ENCODE peak calls at places on chromosomes 4 and X, in ten cellular contexts. X is ovary, M is sigmoid colon, W is HCT116, L is K562, O is uterus, T is endothelial cell of umbilical vein, C is spleen, Y is suprapubic skin, P is esophagus squamous epithelium. R is an unnamed sample. For H3K4me1, the result is how much of the 10 kb centered on the place peaks cover.

GRCh38 chr4:114383721-114384120 is 214.9 kb upstream of the UGT8 start:
- DNase-seq in Y (no peak), L (no peak), T (peak), C (no peak), W (peak), P (no peak), M (no peak), O (no peak), X (no peak), R (no peak)

GRCh38 chr4:137961051-137961438 is 281.1 kb downstream of the SLC7A11 start:
- DNase-seq in T (no peak), C (no peak), Y (peak), O (no peak), W (no peak), X (no peak), M (no peak), L (no peak), P (no peak), R (peak)

GRCh38 chr4:188455353-188455752 is 316.1 kb downstream of the TRIML1 start:
- DNase-seq in P (no peak), O (no peak), W (no peak), X (no peak), C (no peak), L (no peak), M (no peak), Y (no peak), T (no peak), R (no peak)

GRCh38 chrX:10135561-10136399 is 21.0 kb upstream of the CLCN4 start:
- DNase-seq in P (no peak), C (no peak), L (no peak), T (no peak), X (no peak), M (no peak), Y (no peak), W (no peak), O (no peak), R (no peak)

GRCh38 chr4:122329876-122330595 is 48.8 kb upstream of the ADAD1 start:
- DNase-seq in L (no peak), W (no peak), T (no peak), P (no peak), Y (no peak), O (no peak), M (no peak), X (no peak), C (no peak), R (no peak)

GRCh38 chrX:74023203-74023602 is 280.8 kb upstream of the ZCCHC13 start:
- DNase-seq in C (no peak), P (no peak), T (no peak), W (no peak), X (no peak), Y (no peak), M (no peak), L (no peak), O (no peak), R (no peak)

GRCh38 chr4:152255437-152255836 is 280.5 kb downstream of the FBXW7 start:
- DNase-seq in W (peak), P (no peak), Y (no peak), O (no peak), M (no peak), X (no peak), T (peak), C (no peak), L (no peak), R (no peak)

GRCh38 chr4:125266901-125267601 is 47.7 kb upstream of the FAT4 start:
- DNase-seq in Y (no peak), P (no peak), W (no peak), M (no peak), O (no peak), C (no peak), T (no peak), L (no peak), X (no peak), R (no peak)

GRCh38 chr4:22343606-22344005 is 172.3 kb downstream of the ADGRA3 start:
- DNase-seq in X (no peak), C (no peak), P (no peak), L (no peak), M (no peak), T (no peak), W (no peak), Y (no peak), O (no peak), R (no peak)

GRCh38 chr4:109599046-109599652 is 39.1 kb downstream of the MCUB start:
- DNase-seq in C (no peak), Y (no peak), O (no peak), T (no peak), M (no peak), P (no peak), L (no peak), X (no peak), W (no peak), R (no peak)

GRCh38 chr4:183173580-183174526 is 74.8 kb downstream of the WWC2 start:
- DNase-seq in M (no peak), X (no peak), T (peak), Y (no peak), P (no peak), W (no peak), L (no peak), C (no peak), O (no peak), R (no peak)

GRCh38 chr4:183171484-183172267 is 72.6 kb downstream of the WWC2 start:
- DNase-seq in P (no peak), C (no peak), L (no peak), W (no peak), Y (no peak), O (no peak), M (no peak), X (no peak), T (peak), R (no peak)

GRCh38 chr4:183175631-183176232 is 76.7 kb downstream of the WWC2 start:
- DNase-seq in X (no peak), T (peak), W (no peak), P (no peak), Y (no peak), L (no peak), O (no peak), M (no peak), C (no peak), R (no peak)

GRCh38 chr4:183170894-183171293 is 71.8 kb downstream of the WWC2 start:
- DNase-seq in Y (no peak), C (no peak), P (no peak), L (no peak), X (no peak), M (no peak), W (no peak), T (no peak), O (no peak), R (no peak)

DNA sequence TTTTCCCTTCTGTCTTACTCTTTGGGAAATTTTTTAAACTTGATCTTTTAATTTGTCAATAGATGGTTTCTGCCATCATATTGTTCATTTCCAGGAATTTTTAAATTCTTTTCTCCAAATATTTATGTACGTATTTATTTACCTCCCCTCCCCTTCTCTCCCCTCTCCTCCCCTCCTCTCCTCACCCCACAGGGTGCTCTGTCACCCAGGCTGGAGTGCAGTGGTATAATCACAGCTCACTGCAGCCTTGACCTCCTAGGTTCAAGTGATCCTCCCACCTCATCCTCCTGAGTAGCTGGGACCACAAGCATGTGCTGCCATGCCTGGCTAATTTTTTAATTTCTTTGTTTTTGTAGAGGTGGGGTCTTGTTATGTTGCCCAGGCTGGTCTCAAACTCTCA is 73.8 kb downstream of the WWC2 start:
- DNase-seq in Y (no peak), C (no peak), X (no peak), O (no peak), L (no peak), M (no peak), T (no peak), P (no peak), W (no peak), R (no peak)
- H3K4me1 ChIP-seq in Y (under half), C (under half), X (under half), O (under half), L (under half), M (under half), T (under half), P (under half), W (under half), R (under half)

GRCh38 chr4:15995826-15996225 is 32.9 kb upstream of the FGFBP2 start:
- DNase-seq in Y (no peak), L (no peak), C (no peak), O (no peak), W (no peak), X (no peak), M (no peak), T (no peak), P (no peak), R (no peak)
- TF ChIP-seq POLR2A in Y (no peak), L (no peak), C (no peak), O (no peak), W (no peak), X (no peak), M (no peak), T (no peak), P (no peak), R (no peak)

DNA sequence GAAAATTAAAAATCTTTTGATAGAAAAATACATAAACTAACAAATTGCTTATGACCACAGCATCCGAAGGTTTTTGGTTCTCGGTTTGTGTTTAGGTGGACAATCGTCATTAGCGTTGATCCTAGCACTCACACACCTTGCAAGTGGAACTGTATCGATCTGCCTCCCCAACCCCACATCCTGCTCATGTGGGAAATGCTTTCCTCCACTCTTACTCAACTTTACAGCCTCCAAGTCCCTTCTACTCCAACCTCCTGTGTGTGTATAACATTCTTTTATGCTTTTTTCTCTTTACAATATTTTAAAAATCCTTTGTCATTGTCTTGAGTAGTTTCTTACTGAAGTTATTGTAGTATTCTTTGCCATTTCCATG is 15.6 kb upstream of the TMEM131L start:
- DNase-seq in Y (no peak), X (no peak), T (no peak), C (no peak), W (no peak), M (no peak), P (no peak), L (no peak), O (no peak), R (no peak)
- H3K4me1 ChIP-seq in Y (under half), X (under half), T (under half), C (under half), W (under half), M (under half), P (under half), L (under half), O (under half), R (under half)

DNA sequence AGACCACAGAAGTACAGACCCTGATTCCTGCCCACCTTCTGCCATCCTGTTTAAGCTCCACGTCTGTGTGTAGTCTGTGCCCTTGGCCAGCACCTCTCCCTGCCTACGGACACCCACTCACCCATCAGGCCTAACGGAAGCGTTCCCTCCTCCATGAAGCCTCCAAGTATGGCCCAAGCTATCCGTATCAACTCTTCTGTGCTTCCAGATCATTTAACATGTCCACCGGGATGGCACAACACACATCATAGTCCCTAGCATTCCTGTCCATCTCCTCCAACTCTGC is 11.7 kb downstream of the WDR1 start:
- DNase-seq in T (no peak), L (no peak), P (no peak), Y (no peak), C (no peak), M (no peak), X (no peak), W (no peak), O (no peak), R (no peak)
- TF ChIP-seq POLR2A in T (no peak), L (no peak), P (no peak), Y (no peak), C (no peak), M (no peak), X (no peak), W (no peak), O (no peak), R (no peak)

GRCh38 chrX:19793471-19793870 is 93.9 kb downstream of the SH3KBP1 start:
- DNase-seq in Y (no peak), X (no peak), P (no peak), O (no peak), M (no peak), C (no peak), W (no peak), T (no peak), L (no peak), R (no peak)
- H3K4me1 ChIP-seq in Y (under half), X (under half), P (under half), O (under half), M (under half), C (under half), W (under half), T (under half), L (under half), R (under half)

GRCh38 chr4:107453231-107453630 is 266.8 kb downstream of the PAPSS1 start:
- DNase-seq in T (peak), W (no peak), O (no peak), C (no peak), M (no peak), P (no peak), Y (no peak), L (no peak), X (no peak), R (no peak)
- TF ChIP-seq POLR2A in T (no peak), W (no peak), O (no peak), C (no peak), M (no peak), P (no peak), Y (no peak), L (no peak), X (no peak), R (no peak)

GRCh38 chr4:184536070-184536880 is 61.9 kb upstream of the IRF2 start:
- DNase-seq in L (no peak), Y (no peak), P (no peak), O (no peak), W (no peak), X (no peak), M (no peak), C (no peak), T (no peak), R (no peak)

GRCh38 chr4:184537269-184538022 is 63.1 kb upstream of the IRF2 start:
- DNase-seq in W (peak), X (peak), M (peak), T (peak), Y (peak), C (peak), O (peak), P (peak), L (peak), R (peak)

GRCh38 chr4:184536881-184537248 is 62.5 kb upstream of the IRF2 start:
- DNase-seq in T (no peak), W (no peak), O (no peak), L (peak), X (no peak), M (no peak), P (no peak), Y (no peak), C (no peak), R (no peak)

GRCh38 chr4:184538023-184538599 is 63.8 kb upstream of the IRF2 start:
- DNase-seq in W (peak), X (peak), Y (peak), T (peak), C (peak), M (peak), P (peak), O (peak), L (peak), R (peak)

DNA sequence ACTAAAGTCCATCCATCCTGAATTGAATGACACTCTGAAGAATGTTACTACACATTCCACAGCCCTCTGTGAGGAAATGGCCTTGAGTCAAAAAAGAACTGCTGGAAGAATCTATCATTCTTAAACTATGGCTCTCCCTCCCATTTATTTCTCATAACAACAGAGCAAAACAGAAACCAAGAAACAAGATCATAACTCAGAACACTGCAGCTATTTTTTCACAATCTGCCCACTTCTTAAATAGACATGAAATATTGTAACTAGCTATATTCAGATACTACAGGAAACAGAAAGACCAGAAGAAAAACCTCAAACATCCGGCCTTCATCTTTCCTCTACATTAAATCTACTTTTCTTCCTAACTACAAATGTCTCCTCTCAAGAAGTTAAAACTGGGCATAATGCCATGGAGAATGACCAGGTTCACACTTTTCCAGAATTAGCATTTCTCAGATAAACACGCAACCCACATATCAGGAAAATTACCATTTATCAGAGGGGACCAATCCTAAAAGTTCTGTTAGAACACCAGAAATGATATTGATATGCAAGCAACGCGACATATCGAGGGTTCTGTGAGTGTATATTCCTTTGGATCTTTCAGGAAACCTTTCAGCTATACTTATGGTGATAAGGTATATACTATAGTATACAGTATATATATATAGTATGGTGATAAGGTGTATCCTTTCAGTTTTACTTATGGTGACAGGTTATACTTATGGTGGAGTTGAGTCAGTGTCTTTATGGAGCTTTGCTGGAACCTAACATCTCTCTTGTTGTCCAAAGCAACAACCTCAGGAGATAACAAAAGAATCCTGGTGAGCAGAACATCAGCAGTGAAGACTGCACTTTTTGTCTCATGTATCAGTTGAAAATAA is 60.4 kb upstream of the IRF2 start:
- DNase-seq in P (no peak), T (peak), C (no peak), M (no peak), W (no peak), L (no peak), O (no peak), X (no peak), Y (no peak), R (no peak)
- H3K4me1 ChIP-seq in P (under half), T (under half), C (under half), M (under half), W (under half), L (under half), O (under half), X (under half), Y (under half), R (under half)

GRCh38 chr4:154590329-154591006 is at the start of gene FGA:
- DNase-seq in M (no peak), Y (no peak), T (no peak), W (no peak), O (no peak), P (no peak), C (no peak), L (no peak), X (no peak), R (no peak)
- TF ChIP-seq POLR2A in M (no peak), Y (no peak), T (no peak), W (no peak), O (no peak), P (no peak), C (no peak), L (no peak), X (no peak), R (no peak)